ENCODE peak calls at places on chromosomes 6 and 20, in seven cellular contexts. One of them, this sample, is unnamed.

GRCh38 chr20:48668451-48668946 is 159.3 kb downstream of the PREX1 start:
- DNase-seq in ovary: peak; percentile 78
- DNase-seq in astrocyte: no peak
- DNase-seq in lower leg skin: no peak
- DNase-seq in spleen: peak; percentile 75
- DNase-seq in epithelial cell of proximal tubule: no peak
- DNase-seq in mucosa of descending colon: no peak
- DNase-seq in this sample: no peak

GRCh38 chr20:50826121-50826520 is 31.3 kb downstream of the BCAS4 start:
- DNase-seq in epithelial cell of proximal tubule: no peak
- DNase-seq in lower leg skin: no peak
- DNase-seq in mucosa of descending colon: no peak
- DNase-seq in ovary: no peak
- DNase-seq in spleen: no peak
- DNase-seq in astrocyte: no peak
- DNase-seq in this sample: no peak

GRCh38 chr20:52261792-52262191 is 70.2 kb upstream of the ZFP64 start:
- DNase-seq in spleen: no peak
- DNase-seq in epithelial cell of proximal tubule: no peak
- DNase-seq in lower leg skin: no peak
- DNase-seq in mucosa of descending colon: no peak
- DNase-seq in astrocyte: no peak
- DNase-seq in ovary: no peak
- DNase-seq in this sample: no peak

GRCh38 chr6:166589334-166589731 is 2.9 kb upstream of the RAMACL start:
- DNase-seq in astrocyte: no peak
- DNase-seq in ovary: no peak
- DNase-seq in spleen: no peak
- DNase-seq in epithelial cell of proximal tubule: no peak
- DNase-seq in mucosa of descending colon: no peak
- DNase-seq in lower leg skin: no peak
- DNase-seq in this sample: no peak

GRCh38 chr6:144646066-144646800 is 361.1 kb downstream of the UTRN start:
- DNase-seq in epithelial cell of proximal tubule: no peak
- DNase-seq in astrocyte: peak; percentile 64
- DNase-seq in mucosa of descending colon: no peak
- DNase-seq in ovary: no peak
- DNase-seq in spleen: no peak
- DNase-seq in lower leg skin: no peak
- DNase-seq in this sample: no peak

GRCh38 chr6:18308070-18308735 is 43.9 kb upstream of the DEK start:
- DNase-seq in ovary: no peak
- DNase-seq in spleen: no peak
- DNase-seq in astrocyte: peak; percentile 82
- DNase-seq in epithelial cell of proximal tubule: no peak
- DNase-seq in lower leg skin: no peak
- DNase-seq in mucosa of descending colon: no peak
- DNase-seq in this sample: no peak

GRCh38 chr6:136225496-136225895 is 24.6 kb downstream of the MTFR2 start:
- DNase-seq in astrocyte: no peak
- DNase-seq in epithelial cell of proximal tubule: peak; percentile 26
- DNase-seq in lower leg skin: no peak
- DNase-seq in mucosa of descending colon: no peak
- DNase-seq in ovary: no peak
- DNase-seq in spleen: no peak
- DNase-seq in this sample: no peak

GRCh38 chr6:15577550-15578171 is 85.2 kb downstream of the DTNBP1 start:
- DNase-seq in lower leg skin: no peak
- DNase-seq in spleen: no peak
- DNase-seq in mucosa of descending colon: no peak
- DNase-seq in astrocyte: no peak
- DNase-seq in epithelial cell of proximal tubule: no peak
- DNase-seq in ovary: no peak
- DNase-seq in this sample: no peak

GRCh38 chr20:45911486-45912343 is at the start of gene PLTP:
- DNase-seq in epithelial cell of proximal tubule: no peak
- DNase-seq in mucosa of descending colon: peak; percentile 71
- DNase-seq in ovary: peak; percentile 85
- DNase-seq in lower leg skin: peak; percentile 94
- DNase-seq in spleen: peak; percentile 87
- DNase-seq in astrocyte: peak; percentile 65
- DNase-seq in this sample: peak; percentile 40

GRCh38 chr6:50936277-50936681 is 117.6 kb downstream of the TFAP2B start:
- DNase-seq in spleen: no peak
- DNase-seq in mucosa of descending colon: no peak
- DNase-seq in astrocyte: no peak
- DNase-seq in lower leg skin: no peak
- DNase-seq in ovary: no peak
- DNase-seq in epithelial cell of proximal tubule: peak; percentile 9
- DNase-seq in this sample: no peak

GRCh38 chr20:50913976-50914375 is 17.3 kb downstream of the ADNP start:
- DNase-seq in spleen: no peak
- DNase-seq in ovary: no peak
- DNase-seq in astrocyte: peak; percentile 83
- DNase-seq in lower leg skin: no peak
- DNase-seq in mucosa of descending colon: no peak
- DNase-seq in epithelial cell of proximal tubule: no peak
- DNase-seq in this sample: peak; percentile 78

GRCh38 chr6:116476021-116476678 is 15.0 kb downstream of the CALHM6 start:
- DNase-seq in lower leg skin: no peak
- DNase-seq in ovary: no peak
- DNase-seq in mucosa of descending colon: no peak
- DNase-seq in spleen: no peak
- DNase-seq in epithelial cell of proximal tubule: no peak
- DNase-seq in astrocyte: no peak
- DNase-seq in this sample: no peak

GRCh38 chr20:50931048-50931305 is 260 bp downstream of the ADNP start:
- DNase-seq in epithelial cell of proximal tubule: no peak
- DNase-seq in mucosa of descending colon: no peak
- DNase-seq in lower leg skin: no peak
- DNase-seq in spleen: no peak
- DNase-seq in ovary: no peak
- DNase-seq in astrocyte: no peak
- DNase-seq in this sample: no peak

GRCh38 chr6:14717307-14717706 is 528.6 kb upstream of the JARID2 start:
- DNase-seq in astrocyte: no peak
- DNase-seq in mucosa of descending colon: no peak
- DNase-seq in lower leg skin: no peak
- DNase-seq in spleen: no peak
- DNase-seq in epithelial cell of proximal tubule: no peak
- DNase-seq in ovary: no peak
- DNase-seq in this sample: no peak

GRCh38 chr20:38156888-38157634 is 8.0 kb downstream of the TGM2 start:
- DNase-seq in astrocyte: no peak
- DNase-seq in mucosa of descending colon: peak; percentile 30
- DNase-seq in spleen: no peak
- DNase-seq in ovary: no peak
- DNase-seq in epithelial cell of proximal tubule: no peak
- DNase-seq in lower leg skin: no peak
- DNase-seq in this sample: no peak

GRCh38 chr20:35462351-35462750 is 7.0 kb downstream of the CEP250 start:
- DNase-seq in astrocyte: no peak
- DNase-seq in spleen: no peak
- DNase-seq in mucosa of descending colon: no peak
- DNase-seq in epithelial cell of proximal tubule: no peak
- DNase-seq in ovary: no peak
- DNase-seq in lower leg skin: no peak
- DNase-seq in this sample: no peak

GRCh38 chr20:56606174-56606945 is 22.7 kb upstream of the TFAP2C start:
- DNase-seq in ovary: no peak
- DNase-seq in epithelial cell of proximal tubule: no peak
- DNase-seq in spleen: no peak
- DNase-seq in astrocyte: no peak
- DNase-seq in mucosa of descending colon: peak; percentile 60
- DNase-seq in lower leg skin: no peak
- DNase-seq in this sample: no peak

GRCh38 chr6:125906158-125906998 is 50.2 kb upstream of the HINT3 start:
- DNase-seq in spleen: no peak
- DNase-seq in astrocyte: no peak
- DNase-seq in lower leg skin: no peak
- DNase-seq in ovary: no peak
- DNase-seq in mucosa of descending colon: peak; percentile 55
- DNase-seq in epithelial cell of proximal tubule: no peak
- DNase-seq in this sample: peak; percentile 16

GRCh38 chr6:110468696-110469095 is 7.7 kb downstream of the SLC22A16 start:
- DNase-seq in spleen: no peak
- DNase-seq in astrocyte: no peak
- DNase-seq in epithelial cell of proximal tubule: no peak
- DNase-seq in lower leg skin: no peak
- DNase-seq in ovary: no peak
- DNase-seq in mucosa of descending colon: no peak
- DNase-seq in this sample: no peak

GRCh38 chr6:110459137-110459536 is 17.3 kb downstream of the SLC22A16 start:
- DNase-seq in mucosa of descending colon: no peak
- DNase-seq in spleen: no peak
- DNase-seq in ovary: no peak
- DNase-seq in lower leg skin: no peak
- DNase-seq in epithelial cell of proximal tubule: no peak
- DNase-seq in astrocyte: no peak
- DNase-seq in this sample: no peak

DNA sequence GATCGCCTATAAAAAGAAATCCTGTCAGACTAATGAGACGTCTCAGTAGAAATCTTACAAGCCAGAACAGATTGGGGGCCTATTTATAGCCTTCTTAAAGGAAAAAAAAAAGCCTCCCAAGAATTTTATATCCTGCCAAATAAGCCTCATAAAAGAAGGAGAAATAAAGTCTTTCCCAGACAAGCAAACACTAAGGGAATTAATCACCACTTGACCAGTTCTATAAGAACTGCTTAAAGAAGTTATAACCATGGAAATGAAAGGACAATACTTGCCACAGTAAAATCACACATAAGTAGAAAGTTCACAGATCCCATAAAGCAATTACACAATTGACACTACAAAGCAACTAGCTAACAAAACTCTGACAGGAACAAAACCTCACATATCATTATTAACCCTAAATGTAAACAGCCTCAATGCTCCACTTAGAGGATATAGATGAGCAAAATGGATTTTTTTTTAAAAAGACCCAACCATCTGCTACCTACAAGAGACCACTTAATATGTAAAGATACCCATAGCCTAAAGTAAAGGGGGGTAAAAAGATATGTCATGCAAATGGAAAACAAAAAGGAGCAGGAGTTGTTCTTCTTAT is 13.4 kb downstream of the SLC22A16 start:
- DNase-seq in epithelial cell of proximal tubule: no peak
- DNase-seq in lower leg skin: no peak
- DNase-seq in mucosa of descending colon: no peak
- DNase-seq in ovary: no peak
- DNase-seq in spleen: no peak
- DNase-seq in astrocyte: no peak
- DNase-seq in this sample: no peak
- H3K4me3 ChIP-seq in epithelial cell of proximal tubule: no peak overlapping the region
- H3K4me3 ChIP-seq in lower leg skin: no peak overlapping the region
- H3K4me3 ChIP-seq in mucosa of descending colon: no peak overlapping the region
- H3K4me3 ChIP-seq in ovary: no peak overlapping the region
- H3K4me3 ChIP-seq in spleen: no peak overlapping the region
- H3K4me3 ChIP-seq in astrocyte: no peak overlapping the region
- H3K4me3 ChIP-seq in this sample: no peak overlapping the region

DNA sequence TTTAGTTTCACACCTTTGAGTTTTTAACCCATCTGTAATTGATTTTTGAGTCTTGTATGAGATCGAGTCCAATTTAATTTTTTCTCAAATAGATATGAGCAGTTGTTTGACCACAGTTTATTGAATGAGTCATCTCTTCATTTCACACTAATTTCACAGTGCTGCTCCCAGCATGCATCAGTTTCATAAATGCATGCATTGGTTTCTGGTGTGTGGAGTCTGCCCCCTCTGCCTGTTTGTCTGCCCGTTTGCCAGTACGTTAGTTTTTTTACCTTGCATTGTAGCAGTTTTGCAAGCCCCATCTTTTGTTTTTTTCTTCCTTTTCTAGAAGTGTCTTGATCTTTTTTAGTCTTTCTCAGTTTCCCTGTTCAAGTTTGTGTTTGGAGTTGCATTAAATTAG is 11.9 kb downstream of the SLX4IP start:
- DNase-seq in epithelial cell of proximal tubule: no peak
- DNase-seq in mucosa of descending colon: no peak
- DNase-seq in lower leg skin: no peak
- DNase-seq in spleen: no peak
- DNase-seq in ovary: no peak
- DNase-seq in astrocyte: peak; percentile 77
- DNase-seq in this sample: peak; percentile 66
- TF ChIP-seq CTCF in epithelial cell of proximal tubule: no peak
- TF ChIP-seq CTCF in mucosa of descending colon: no peak
- TF ChIP-seq CTCF in lower leg skin: no peak
- TF ChIP-seq CTCF in spleen: no peak
- TF ChIP-seq CTCF in ovary: no peak
- TF ChIP-seq CTCF in astrocyte: no peak
- TF ChIP-seq CTCF in this sample: peak; percentile 39

GRCh38 chr20:62225820-62226635 is 6.0 kb upstream of the HRH3 start:
- DNase-seq in ovary: no peak
- DNase-seq in epithelial cell of proximal tubule: no peak
- DNase-seq in spleen: no peak
- DNase-seq in lower leg skin: no peak
- DNase-seq in mucosa of descending colon: no peak
- DNase-seq in astrocyte: no peak
- DNase-seq in this sample: no peak
- H3K4me3 ChIP-seq in ovary: no peak overlapping the region
- H3K4me3 ChIP-seq in epithelial cell of proximal tubule: no peak overlapping the region
- H3K4me3 ChIP-seq in spleen: no peak overlapping the region
- H3K4me3 ChIP-seq in lower leg skin: no peak overlapping the region
- H3K4me3 ChIP-seq in mucosa of descending colon: no peak overlapping the region
- H3K4me3 ChIP-seq in astrocyte: no peak overlapping the region
- H3K4me3 ChIP-seq in this sample: no peak overlapping the region

DNA sequence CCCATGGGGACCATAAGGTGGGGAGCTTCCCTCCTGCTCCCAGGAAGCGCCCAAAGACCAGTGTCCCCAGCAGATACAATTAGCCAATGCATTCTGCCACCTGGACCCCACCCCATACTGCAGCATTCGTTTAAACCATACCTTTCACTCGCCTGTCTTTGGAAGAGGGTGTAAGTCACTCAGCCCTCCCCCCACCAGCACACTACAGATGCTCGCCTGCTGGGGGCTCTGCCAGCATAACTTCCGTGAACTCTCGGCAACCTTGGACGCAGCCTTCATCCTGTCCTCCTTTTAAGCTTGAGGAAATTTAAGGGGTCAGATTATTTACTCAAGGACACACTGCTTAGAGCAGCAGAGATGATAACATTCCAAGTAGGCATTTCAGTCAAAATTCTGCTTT is 94.4 kb upstream of the NAA20 start:
- DNase-seq in mucosa of descending colon: no peak
- DNase-seq in ovary: peak; percentile 48
- DNase-seq in lower leg skin: no peak
- DNase-seq in spleen: no peak
- DNase-seq in astrocyte: no peak
- DNase-seq in epithelial cell of proximal tubule: no peak
- DNase-seq in this sample: no peak
- TF ChIP-seq CTCF in mucosa of descending colon: no peak
- TF ChIP-seq CTCF in ovary: no peak
- TF ChIP-seq CTCF in lower leg skin: no peak
- TF ChIP-seq CTCF in spleen: no peak
- TF ChIP-seq CTCF in astrocyte: no peak
- TF ChIP-seq CTCF in epithelial cell of proximal tubule: no peak
- TF ChIP-seq CTCF in this sample: no peak